ENCODE peak calls at places on chromosomes 7 and 10, in six cellular contexts. One of them, this sample, is unnamed.

GRCh38 chr7:1844956-1845390 is 174.9 kb downstream of the ELFN1 start:
- DNase-seq in A549: no peak
- DNase-seq in endothelial cell of umbilical vein: no peak
- DNase-seq in GM12878: no peak
- DNase-seq in HepG2: no peak
- DNase-seq in K562: peak; percentile 2
- DNase-seq in this sample: no peak

GRCh38 chr7:143214789-143215679 is 6.8 kb upstream of the TAS2R40 start:
- DNase-seq in A549: peak; percentile 82
- DNase-seq in endothelial cell of umbilical vein: peak; percentile 90
- DNase-seq in GM12878: peak; percentile 50
- DNase-seq in HepG2: peak; percentile 80
- DNase-seq in K562: peak; percentile 89
- DNase-seq in this sample: peak; percentile 92

GRCh38 chr10:22308390-22308789 is 7.8 kb upstream of the COMMD3 start:
- DNase-seq in A549: peak; percentile 46
- DNase-seq in endothelial cell of umbilical vein: peak; percentile 36
- DNase-seq in GM12878: peak; percentile 36
- DNase-seq in HepG2: no peak
- DNase-seq in K562: no peak
- DNase-seq in this sample: no peak

GRCh38 chr7:116561697-116562483 is 37.1 kb downstream of the CAV1 start:
- DNase-seq in A549: no peak
- DNase-seq in endothelial cell of umbilical vein: no peak
- DNase-seq in GM12878: no peak
- DNase-seq in HepG2: no peak
- DNase-seq in K562: no peak
- DNase-seq in this sample: no peak

GRCh38 chr7:84176716-84177115 is 17.9 kb downstream of the SEMA3A start:
- DNase-seq in A549: no peak
- DNase-seq in endothelial cell of umbilical vein: no peak
- DNase-seq in GM12878: no peak
- DNase-seq in HepG2: no peak
- DNase-seq in K562: no peak
- DNase-seq in this sample: no peak

GRCh38 chr7:44615793-44616192 is 9.4 kb downstream of the OGDH start:
- DNase-seq in A549: no peak
- DNase-seq in endothelial cell of umbilical vein: no peak
- DNase-seq in GM12878: no peak
- DNase-seq in HepG2: no peak
- DNase-seq in K562: no peak
- DNase-seq in this sample: no peak

GRCh38 chr10:124535731-124536495 is 74.3 kb downstream of the LHPP start:
- DNase-seq in A549: no peak
- DNase-seq in endothelial cell of umbilical vein: no peak
- DNase-seq in GM12878: no peak
- DNase-seq in HepG2: no peak
- DNase-seq in K562: no peak
- DNase-seq in this sample: no peak

GRCh38 chr10:122152544-122152943 is 118.6 kb upstream of the BTBD16 start:
- DNase-seq in A549: no peak
- DNase-seq in endothelial cell of umbilical vein: no peak
- DNase-seq in GM12878: no peak
- DNase-seq in HepG2: no peak
- DNase-seq in K562: no peak
- DNase-seq in this sample: no peak

GRCh38 chr7:2566890-2567662 is 8.3 kb downstream of the IQCE start:
- DNase-seq in A549: no peak
- DNase-seq in endothelial cell of umbilical vein: no peak
- DNase-seq in GM12878: peak; percentile 66
- DNase-seq in HepG2: peak; percentile 56
- DNase-seq in K562: no peak
- DNase-seq in this sample: no peak

GRCh38 chr7:107318523-107319160 is 149.8 kb downstream of the HBP1 start:
- DNase-seq in A549: no peak
- DNase-seq in endothelial cell of umbilical vein: no peak
- DNase-seq in GM12878: no peak
- DNase-seq in HepG2: no peak
- DNase-seq in K562: peak; percentile 70
- DNase-seq in this sample: no peak

GRCh38 chr7:158355456-158356065 is 232.1 kb downstream of the PTPRN2 start:
- DNase-seq in A549: no peak
- DNase-seq in endothelial cell of umbilical vein: no peak
- DNase-seq in GM12878: no peak
- DNase-seq in HepG2: peak; percentile 17
- DNase-seq in K562: no peak
- DNase-seq in this sample: peak; percentile 40

GRCh38 chr10:71156436-71156835 is 55.9 kb upstream of the UNC5B start:
- DNase-seq in A549: no peak
- DNase-seq in endothelial cell of umbilical vein: no peak
- DNase-seq in GM12878: no peak
- DNase-seq in HepG2: no peak
- DNase-seq in K562: no peak
- DNase-seq in this sample: no peak

DNA sequence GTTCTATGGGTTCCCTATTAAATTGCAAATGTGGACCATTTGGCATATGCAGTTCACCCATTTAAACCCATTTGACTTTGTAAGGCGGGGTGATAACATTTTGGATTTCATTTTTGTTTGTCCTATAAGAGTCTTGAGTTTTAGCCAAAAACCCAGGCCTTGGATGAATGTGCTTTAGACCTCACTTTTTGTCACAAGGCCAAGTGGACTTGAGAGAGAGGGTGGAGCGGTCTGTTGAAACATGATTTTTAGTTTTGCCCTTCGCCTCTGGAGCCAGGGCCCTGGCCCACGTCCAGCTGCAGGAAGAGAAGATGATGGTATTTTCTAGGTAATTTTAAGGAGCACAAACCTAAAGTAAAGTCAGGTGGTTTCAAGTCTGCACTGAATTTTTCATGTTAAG is 260.1 kb downstream of the SLC25A13 start:
- DNase-seq in A549: no peak
- DNase-seq in endothelial cell of umbilical vein: no peak
- DNase-seq in GM12878: no peak
- DNase-seq in HepG2: no peak
- DNase-seq in K562: no peak
- DNase-seq in this sample: no peak
- TF ChIP-seq MYC in A549: no peak
- TF ChIP-seq MYC in endothelial cell of umbilical vein: no peak
- TF ChIP-seq MYC in GM12878: no peak
- TF ChIP-seq MYC in HepG2: no peak
- TF ChIP-seq MYC in K562: no peak
- TF ChIP-seq MYC in this sample: no peak

GRCh38 chr7:14637968-14638367 is 264.6 kb downstream of the DGKB start:
- DNase-seq in A549: no peak
- DNase-seq in endothelial cell of umbilical vein: no peak
- DNase-seq in GM12878: no peak
- DNase-seq in HepG2: no peak
- DNase-seq in K562: no peak
- DNase-seq in this sample: no peak
- TF ChIP-seq CTCF in A549: no peak
- TF ChIP-seq CTCF in endothelial cell of umbilical vein: no peak
- TF ChIP-seq CTCF in GM12878: no peak
- TF ChIP-seq CTCF in HepG2: no peak
- TF ChIP-seq CTCF in K562: no peak
- TF ChIP-seq CTCF in this sample: no peak

DNA sequence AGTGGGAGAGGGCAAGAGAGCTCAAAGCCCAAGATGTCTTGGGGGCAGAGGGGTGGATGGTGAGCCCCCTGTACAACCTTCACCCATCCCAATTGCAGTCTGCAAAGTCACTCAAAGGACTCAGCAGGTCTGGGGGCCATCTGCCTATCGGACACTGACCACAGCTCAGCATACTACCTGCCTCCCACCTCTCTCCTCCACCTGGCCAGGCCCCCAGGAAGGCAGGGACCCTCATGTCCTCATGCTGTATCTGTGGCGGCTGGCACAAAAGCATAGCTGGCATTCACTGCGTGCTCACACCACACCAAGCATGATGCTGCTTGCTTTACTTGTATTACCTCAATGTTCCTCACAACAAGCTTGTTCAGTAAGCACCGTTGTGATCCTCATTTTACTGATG is 16.2 kb upstream of the CRHR2 start:
- DNase-seq in A549: no peak
- DNase-seq in endothelial cell of umbilical vein: no peak
- DNase-seq in GM12878: no peak
- DNase-seq in HepG2: no peak
- DNase-seq in K562: no peak
- DNase-seq in this sample: no peak
- H3K4me3 ChIP-seq in A549: no peak overlapping the region
- H3K4me3 ChIP-seq in endothelial cell of umbilical vein: no peak overlapping the region
- H3K4me3 ChIP-seq in GM12878: no peak overlapping the region
- H3K4me3 ChIP-seq in HepG2: no peak overlapping the region
- H3K4me3 ChIP-seq in K562: no peak overlapping the region
- H3K4me3 ChIP-seq in this sample: no peak overlapping the region

DNA sequence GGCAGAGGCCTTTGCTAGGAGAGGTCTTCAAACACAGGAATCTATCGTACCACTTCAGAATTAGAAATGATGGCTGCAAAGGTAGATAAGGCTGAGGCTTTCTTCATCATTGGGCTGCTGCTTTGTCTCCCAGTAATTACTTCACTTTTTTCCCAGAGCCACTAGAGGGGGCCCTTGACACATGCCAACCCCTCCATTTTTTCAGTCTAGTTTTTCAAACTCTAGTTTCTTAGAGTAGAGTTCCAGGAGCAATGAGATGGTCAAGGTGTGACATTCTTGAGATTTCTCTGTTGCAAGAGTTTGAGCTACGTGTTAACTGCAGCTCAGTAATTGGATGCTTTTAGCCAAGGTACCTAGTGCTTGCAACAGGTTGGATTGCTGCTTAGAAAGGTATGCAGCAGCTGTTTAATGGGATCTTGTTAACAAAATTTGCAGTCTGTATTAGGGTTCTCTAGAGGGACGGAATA is 33.8 kb upstream of the RBM20 start:
- DNase-seq in A549: peak; percentile 50
- DNase-seq in endothelial cell of umbilical vein: peak; percentile 58
- DNase-seq in GM12878: peak; percentile 24
- DNase-seq in HepG2: peak; percentile 44
- DNase-seq in K562: peak; percentile 67
- DNase-seq in this sample: peak; percentile 74
- TF ChIP-seq MYC in A549: no peak
- TF ChIP-seq MYC in endothelial cell of umbilical vein: no peak
- TF ChIP-seq MYC in GM12878: no peak
- TF ChIP-seq MYC in HepG2: no peak
- TF ChIP-seq MYC in K562: no peak
- TF ChIP-seq MYC in this sample: no peak

DNA sequence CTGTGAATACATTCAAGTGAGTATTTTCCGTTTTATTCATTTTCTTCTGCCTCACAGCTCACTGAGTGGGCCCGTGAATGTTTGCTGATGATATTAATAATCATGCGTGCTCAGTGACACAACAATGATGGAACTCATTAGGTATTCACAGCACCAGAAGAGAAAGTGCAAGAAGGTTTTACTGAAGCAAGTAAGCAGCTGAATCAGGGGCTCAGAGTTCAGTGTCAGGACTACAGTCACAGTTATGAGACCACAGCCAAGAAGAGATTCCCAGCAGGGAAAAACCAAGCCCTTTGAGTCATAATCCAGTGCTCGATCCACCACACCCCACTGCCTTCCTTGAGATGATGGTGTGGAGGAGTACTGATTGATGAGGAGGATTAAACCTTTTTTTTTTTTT is 247.4 kb downstream of the KIAA1217 start:
- DNase-seq in A549: no peak
- DNase-seq in endothelial cell of umbilical vein: no peak
- DNase-seq in GM12878: no peak
- DNase-seq in HepG2: no peak
- DNase-seq in K562: no peak
- DNase-seq in this sample: no peak
- TF ChIP-seq CTCF in A549: no peak
- TF ChIP-seq CTCF in endothelial cell of umbilical vein: no peak
- TF ChIP-seq CTCF in GM12878: no peak
- TF ChIP-seq CTCF in HepG2: no peak
- TF ChIP-seq CTCF in K562: no peak
- TF ChIP-seq CTCF in this sample: no peak

GRCh38 chr10:116740971-116741370 is 1.4 kb downstream of the HSPA12A start:
- DNase-seq in A549: no peak
- DNase-seq in endothelial cell of umbilical vein: no peak
- DNase-seq in GM12878: no peak
- DNase-seq in HepG2: no peak
- DNase-seq in K562: no peak
- DNase-seq in this sample: no peak

GRCh38 chr10:116743266-116744064 is 1.1 kb upstream of the HSPA12A start:
- DNase-seq in A549: no peak
- DNase-seq in endothelial cell of umbilical vein: no peak
- DNase-seq in GM12878: no peak
- DNase-seq in HepG2: no peak
- DNase-seq in K562: no peak
- DNase-seq in this sample: no peak

GRCh38 chr10:116741391-116742351 is 695 bp downstream of the HSPA12A start:
- DNase-seq in A549: no peak
- DNase-seq in endothelial cell of umbilical vein: no peak
- DNase-seq in GM12878: no peak
- DNase-seq in HepG2: no peak
- DNase-seq in K562: peak; percentile 36
- DNase-seq in this sample: no peak

GRCh38 chr10:116744163-116744788 is 1.9 kb upstream of the HSPA12A start:
- DNase-seq in A549: no peak
- DNase-seq in endothelial cell of umbilical vein: no peak
- DNase-seq in GM12878: no peak
- DNase-seq in HepG2: no peak
- DNase-seq in K562: no peak
- DNase-seq in this sample: peak; percentile 16

DNA sequence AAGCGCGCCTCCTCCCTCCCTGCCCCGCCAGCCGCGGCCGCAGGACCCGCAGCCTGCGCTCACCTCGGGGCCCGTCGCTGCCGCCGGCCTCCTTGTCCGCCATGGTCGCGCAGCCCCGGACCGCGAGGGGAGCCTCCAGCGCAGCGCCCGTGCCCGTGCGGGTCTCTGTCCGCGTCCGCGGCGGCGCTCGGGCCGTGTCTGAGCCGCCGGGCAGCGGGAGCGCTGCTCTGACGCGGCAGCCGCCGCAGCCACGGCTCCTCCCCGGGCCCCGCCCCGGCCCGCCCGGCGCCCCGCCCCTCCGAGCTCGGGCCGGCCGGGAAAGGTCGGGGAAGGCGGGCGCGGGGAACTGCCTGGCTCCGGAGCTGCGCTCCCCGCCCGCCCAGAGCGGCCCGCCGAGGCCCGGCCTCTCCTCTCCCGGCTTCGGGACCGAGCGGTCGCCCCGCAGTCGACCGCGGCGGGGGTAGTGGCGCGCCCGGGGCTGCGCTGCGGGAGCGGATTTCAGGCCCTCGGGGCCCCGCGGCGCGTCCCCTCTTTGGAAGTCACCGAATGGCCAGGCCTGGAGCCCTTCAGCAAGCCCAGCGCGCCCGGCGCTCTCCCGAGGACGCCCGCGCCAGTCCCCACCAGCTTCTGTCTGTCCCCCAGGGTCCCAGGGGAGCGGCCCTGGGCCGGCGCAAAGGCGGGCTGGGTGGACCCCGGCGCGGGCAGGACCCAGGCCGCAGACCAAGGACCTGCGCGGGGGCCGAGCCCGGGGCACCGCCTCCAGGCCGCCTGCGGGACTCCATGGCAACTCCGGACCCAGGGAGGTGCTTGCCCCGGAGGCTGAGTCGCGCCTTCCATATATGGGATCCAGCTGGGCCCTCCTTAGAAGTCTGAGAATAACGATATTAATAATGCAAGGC is at the start of gene HSPA12A:
- DNase-seq in A549: peak; percentile 78
- DNase-seq in endothelial cell of umbilical vein: peak; percentile 62
- DNase-seq in GM12878: no peak
- DNase-seq in HepG2: no peak
- DNase-seq in K562: peak; percentile 83
- DNase-seq in this sample: peak; percentile 47
- H3K4me3 ChIP-seq in A549: peak within 1 kb of the TSS; percentile 81
- H3K4me3 ChIP-seq in endothelial cell of umbilical vein: peak within 1 kb of the TSS; percentile 34
- H3K4me3 ChIP-seq in GM12878: peak within 1 kb of the TSS; percentile 47
- H3K4me3 ChIP-seq in HepG2: peak within 1 kb of the TSS; percentile 74
- H3K4me3 ChIP-seq in K562: peak within 1 kb of the TSS; percentile 40
- H3K4me3 ChIP-seq in this sample: no peak within 1 kb of the TSS

This sample was measured in NB4.